ENCODE peak calls at places on chromosome 2, in nine cellular contexts. L, M, C, A, E, S, U, H and Q are unnamed samples.

GRCh38 chr2:149924028-149924427 is 336.5 kb upstream of the MMADHC start:
- DNase-seq in L (no peak), M (no peak), C (no peak), A (no peak), E (no peak), S (no peak), U (no peak), H (no peak), Q (no peak)

GRCh38 chr2:867296-867695 is 83.4 kb upstream of the SNTG2 start:
- DNase-seq in L (no peak), M (no peak), C (no peak), A (no peak), E (no peak), S (no peak), U (no peak), H (no peak), Q (no peak)

GRCh38 chr2:16638941-16639340 is 26.7 kb downstream of the CYRIA start:
- DNase-seq in L (no peak), M (no peak), C (no peak), A (no peak), E (no peak), S (no peak), U (no peak), H (no peak), Q (no peak)

GRCh38 chr2:219352448-219353023 is 20.0 kb upstream of the RESP18 start:
- DNase-seq in L (peak; percentile 78), M (peak; percentile 84), C (no peak), A (no peak), E (peak; percentile 45), S (no peak), U (peak; percentile 45), H (no peak), Q (no peak)

GRCh38 chr2:53536583-53537361 is 230.8 kb upstream of the CHAC2 start:
- DNase-seq in L (no peak), M (peak; percentile 18), C (no peak), A (no peak), E (no peak), S (no peak), U (no peak), H (no peak), Q (no peak)

GRCh38 chr2:32289165-32290054 is 11.7 kb downstream of the YIPF4 start:
- DNase-seq in L (no peak), M (no peak), C (peak; percentile 27), A (no peak), E (no peak), S (peak; percentile 57), U (no peak), H (no peak), Q (no peak)

GRCh38 chr2:64143154-64144056 is 815 bp downstream of the PELI1 start:
- DNase-seq in L (peak; percentile 74), M (peak; percentile 25), C (no peak), A (no peak), E (no peak), S (no peak), U (no peak), H (peak; percentile 66), Q (peak; percentile 33)

GRCh38 chr2:228681426-228681825 is 499.9 kb upstream of the SPHKAP start:
- DNase-seq in L (peak; percentile 43), M (no peak), C (no peak), A (no peak), E (no peak), S (no peak), U (no peak), H (no peak), Q (no peak)

GRCh38 chr2:108575132-108575966 is 41.1 kb downstream of the LIMS1 start:
- DNase-seq in L (no peak), M (no peak), C (peak; percentile 86), A (no peak), E (no peak), S (no peak), U (no peak), H (no peak), Q (no peak)

GRCh38 chr2:44941551-44942234 is at the start of gene SIX3:
- DNase-seq in L (no peak), M (peak; percentile 80), C (no peak), A (no peak), E (no peak), S (no peak), U (no peak), H (no peak), Q (no peak)

GRCh38 chr2:9982891-9983290 is 31.4 kb downstream of the GRHL1 start:
- DNase-seq in L (no peak), M (no peak), C (no peak), A (no peak), E (no peak), S (no peak), U (no peak), H (no peak), Q (no peak)

GRCh38 chr2:38505779-38506178 is 96.9 kb downstream of the HNRNPLL start:
- DNase-seq in L (no peak), M (no peak), C (peak; percentile 52), A (peak; percentile 71), E (no peak), S (no peak), U (no peak), H (peak; percentile 96), Q (peak; percentile 32)

GRCh38 chr2:199838399-199838798 is 12.6 kb downstream of the FTCDNL1 start:
- DNase-seq in L (no peak), M (no peak), C (no peak), A (no peak), E (no peak), S (no peak), U (no peak), H (no peak), Q (no peak)

GRCh38 chr2:132670104-132670960 is at the start of gene LYPD1:
- DNase-seq in L (peak; percentile 34), M (no peak), C (no peak), A (peak; percentile 74), E (no peak), S (no peak), U (peak; percentile 24), H (peak; percentile 59), Q (peak; percentile 18)

GRCh38 chr2:132668986-132669853 is 785 bp downstream of the LYPD1 start:
- DNase-seq in L (peak; percentile 32), M (no peak), C (no peak), A (no peak), E (no peak), S (no peak), U (no peak), H (no peak), Q (no peak)

GRCh38 chr2:132668189-132668833 is 1.7 kb downstream of the LYPD1 start:
- DNase-seq in L (peak; percentile 62), M (no peak), C (no peak), A (no peak), E (no peak), S (no peak), U (no peak), H (no peak), Q (no peak)

GRCh38 chr2:132669854-132670103 is 226 bp downstream of the LYPD1 start:
- DNase-seq in L (peak; percentile 67), M (no peak), C (no peak), A (no peak), E (no peak), S (no peak), U (no peak), H (no peak), Q (no peak)

DNA sequence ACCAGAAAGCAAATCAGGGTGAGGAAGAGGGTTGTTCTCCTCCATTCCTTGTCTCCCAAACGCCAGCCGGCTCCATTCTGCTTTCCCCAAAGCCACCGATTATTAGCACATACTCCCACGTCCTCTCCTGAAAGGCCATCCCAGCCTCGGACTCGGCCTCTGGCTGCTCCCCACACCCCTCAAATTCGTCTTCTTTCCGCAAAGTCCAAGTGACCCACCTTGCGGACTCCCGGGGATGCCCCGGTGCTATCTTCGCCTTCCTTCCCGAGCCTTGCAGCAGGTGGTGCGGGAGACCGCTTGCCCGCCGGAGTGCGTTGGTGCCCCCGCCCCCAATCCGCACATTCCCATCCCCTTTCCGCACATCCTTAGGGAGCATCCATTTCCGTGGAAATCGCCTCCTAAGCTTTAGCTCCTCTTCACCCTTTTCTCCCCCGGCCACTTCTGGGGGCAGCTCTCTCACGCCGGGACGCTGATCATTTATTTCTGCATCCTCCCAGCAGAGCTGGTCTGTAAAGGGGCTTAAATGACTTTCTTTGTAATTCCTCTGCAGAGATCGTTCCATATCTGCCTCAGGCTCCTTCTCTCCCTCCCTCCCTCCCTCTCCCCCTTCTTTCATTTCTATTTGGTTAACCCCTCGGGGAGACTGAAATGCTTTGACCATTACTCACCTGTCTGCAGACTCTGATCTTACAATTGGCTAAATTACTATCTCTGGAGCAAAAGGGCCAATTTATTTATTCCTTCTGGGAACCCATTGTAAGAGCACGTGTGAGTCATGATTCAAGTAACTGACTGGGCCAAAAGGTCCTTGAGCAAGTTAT is 1.2 kb upstream of the LYPD1 start:
- DNase-seq in L (no peak), M (no peak), C (peak; percentile 84), A (peak; percentile 62), E (no peak), S (no peak), U (no peak), H (no peak), Q (no peak)
- H3K27me3 ChIP-seq in L (peaks cover 91% of the 10 kb centered on the region), M (peaks cover 31% of the 10 kb centered on the region), C (no peaks in the 10 kb centered on the region), A (no peaks in the 10 kb centered on the region), E (peaks cover 4% of the 10 kb centered on the region), S (peaks cover 46% of the 10 kb centered on the region), U (peaks cover 30% of the 10 kb centered on the region), H (peaks cover 20% of the 10 kb centered on the region), Q (peaks cover 81% of the 10 kb centered on the region)

GRCh38 chr2:74512744-74513604 is 1.3 kb upstream of the TLX2 start:
- DNase-seq in L (no peak), M (peak; percentile 83), C (no peak), A (no peak), E (no peak), S (no peak), U (no peak), H (peak; percentile 46), Q (no peak)
- H3K27me3 ChIP-seq in L (peaks cover 89% of the 10 kb centered on the region), M (no peaks in the 10 kb centered on the region), C (peaks cover 66% of the 10 kb centered on the region), A (no peaks in the 10 kb centered on the region), E (peaks cover 38% of the 10 kb centered on the region), S (peaks cover 59% of the 10 kb centered on the region), U (peaks cover 79% of the 10 kb centered on the region), H (peaks cover 49% of the 10 kb centered on the region), Q (peaks cover 97% of the 10 kb centered on the region)

GRCh38 chr2:239432174-239432573 is 31.4 kb upstream of the HDAC4 start:
- DNase-seq in L (no peak), M (no peak), C (no peak), A (no peak), E (no peak), S (no peak), U (no peak), H (no peak), Q (no peak)
- H3K27me3 ChIP-seq in L (no peaks in the 10 kb centered on the region), M (peaks cover 16% of the 10 kb centered on the region), C (peaks cover 2% of the 10 kb centered on the region), A (no peaks in the 10 kb centered on the region), E (no peaks in the 10 kb centered on the region), S (no peaks in the 10 kb centered on the region), U (no peaks in the 10 kb centered on the region), H (no peaks in the 10 kb centered on the region), Q (peaks cover 36% of the 10 kb centered on the region)

GRCh38 chr2:194819367-194819766 is 837.7 kb upstream of the SLC39A10 start:
- DNase-seq in L (peak; percentile 12), M (no peak), C (no peak), A (no peak), E (no peak), S (no peak), U (no peak), H (no peak), Q (no peak)

DNA sequence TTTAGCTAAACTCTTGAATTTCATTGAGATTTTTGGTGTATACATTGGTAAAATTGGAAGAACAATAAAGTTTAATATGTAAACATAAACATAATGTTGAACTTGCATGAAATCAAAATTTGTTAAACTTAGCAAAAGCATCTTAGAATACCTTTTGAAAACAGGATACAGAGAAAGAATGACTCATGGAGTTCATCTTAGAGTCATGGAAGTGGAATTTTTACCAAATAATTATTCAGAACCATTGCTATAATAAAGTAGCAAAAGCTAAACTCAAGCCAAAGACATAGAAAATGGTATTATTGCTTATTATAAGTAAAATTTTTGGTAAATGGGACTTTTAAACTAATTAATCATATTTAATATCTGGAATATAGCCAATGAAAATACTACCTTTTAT is 841.6 kb upstream of the SLC39A10 start:
- DNase-seq in L (no peak), M (no peak), C (no peak), A (no peak), E (no peak), S (no peak), U (no peak), H (no peak), Q (no peak)
- H3K27me3 ChIP-seq in L (no peaks in the 10 kb centered on the region), M (no peaks in the 10 kb centered on the region), C (no peaks in the 10 kb centered on the region), A (no peaks in the 10 kb centered on the region), E (no peaks in the 10 kb centered on the region), S (no peaks in the 10 kb centered on the region), U (no peaks in the 10 kb centered on the region), H (no peaks in the 10 kb centered on the region), Q (no peaks in the 10 kb centered on the region)